ENCODE peak calls at places on chromosomes 16 and 17, in six cellular contexts. F, N, E, J, H and A are unnamed samples.

GRCh38 chr17:67833946-67834631 is 8.8 kb downstream of the BPTF start:
- DNase-seq in F (no peak), N (no peak), E (no peak), J (no peak), H (no peak), A (no peak)

GRCh38 chr16:87806608-87807546 is 41.1 kb upstream of the KLHDC4 start:
- DNase-seq in F (peak; percentile 90), N (peak; percentile 86), E (peak; percentile 93), J (peak; percentile 61), H (peak; percentile 65), A (peak; percentile 80)

GRCh38 chr17:75575728-75576127 is 11.9 kb upstream of the MYO15B start:
- DNase-seq in F (no peak), N (peak; percentile 74), E (no peak), J (no peak), H (no peak), A (no peak)

GRCh38 chr17:60082946-60083471 is 4.3 kb upstream of the HEATR6 start:
- DNase-seq in F (no peak), N (no peak), E (no peak), J (no peak), H (no peak), A (no peak)

GRCh38 chr17:7989781-7990655 is 12.4 kb upstream of the GUCY2D start:
- DNase-seq in F (peak; percentile 91), N (peak; percentile 98), E (peak; percentile 23), J (peak; percentile 98), H (peak; percentile 75), A (peak; percentile 88)

GRCh38 chr17:78805301-78805700 is 23.2 kb upstream of the CYTH1 start:
- DNase-seq in F (no peak), N (no peak), E (no peak), J (peak; percentile 41), H (no peak), A (no peak)

GRCh38 chr17:73278465-73279453 is 17.1 kb upstream of the CPSF4L start:
- DNase-seq in F (peak; percentile 31), N (no peak), E (peak; percentile 44), J (no peak), H (peak; percentile 53), A (no peak)

GRCh38 chr17:72687941-72688340 is 404.5 kb downstream of the SLC39A11 start:
- DNase-seq in F (no peak), N (no peak), E (no peak), J (no peak), H (no peak), A (no peak)

GRCh38 chr17:78933025-78933958 is 8.1 kb upstream of the TIMP2 start:
- DNase-seq in F (peak; percentile 92), N (peak; percentile 78), E (no peak), J (peak; percentile 36), H (no peak), A (peak; percentile 65)

GRCh38 chr16:22898874-22899348 is 84.9 kb downstream of the HS3ST2 start:
- DNase-seq in F (peak; percentile 37), N (no peak), E (peak; percentile 72), J (peak; percentile 70), H (peak; percentile 87), A (no peak)

GRCh38 chr17:16459850-16460550 is 32.0 kb downstream of the LRRC75A start:
- DNase-seq in F (no peak), N (no peak), E (no peak), J (no peak), H (no peak), A (no peak)

GRCh38 chr17:53791551-53791950 is 31.2 kb upstream of the KIF2B start:
- DNase-seq in F (no peak), N (peak; percentile 61), E (no peak), J (no peak), H (no peak), A (no peak)